ENCODE peak calls at places on chromosomes 11 and 22, in seven cellular contexts. H is CD8-positive, alpha-beta T cell; P is endothelial cell; F is neural crest cell; X is astrocyte of the spinal cord; L is dorsolateral prefrontal cortex; K is brain microvascular endothelial cell. V is an unnamed sample.

GRCh38 chr22:39348909-39349505 is 784 bp upstream of the SYNGR1 start:
- DNase-seq in H (peak), P (no peak), F (no peak), X (no peak), L (no peak), K (no peak), V (no peak)

GRCh38 chr11:12388171-12388570 is 10.8 kb downstream of the PARVA start:
- DNase-seq in H (no peak), P (no peak), F (no peak), X (no peak), L (no peak), K (no peak), V (no peak)

GRCh38 chr11:57167125-57167839 is 14.5 kb upstream of the LRRC55 start:
- DNase-seq in H (no peak), P (no peak), F (no peak), X (no peak), L (no peak), K (no peak), V (no peak)

GRCh38 chr11:2929880-2930704 is 872 bp upstream of the PHLDA2 start:
- DNase-seq in H (no peak), P (peak), F (no peak), X (peak), L (no peak), K (peak), V (peak)

GRCh38 chr11:12141283-12141682 is 30.9 kb downstream of the MICAL2 start:
- DNase-seq in H (no peak), P (no peak), F (no peak), X (no peak), L (no peak), K (no peak), V (no peak)

GRCh38 chr22:24965822-24966626 is 13.5 kb downstream of the KIAA1671 start:
- DNase-seq in H (no peak), P (no peak), F (no peak), X (peak), L (no peak), K (no peak), V (peak)

GRCh38 chr11:65851083-65851579 is 6.8 kb downstream of the CFL1 start:
- DNase-seq in H (no peak), P (no peak), F (peak), X (no peak), L (no peak), K (no peak), V (no peak)

GRCh38 chr11:69376155-69377028 is 82.4 kb downstream of the MYEOV start:
- DNase-seq in H (no peak), P (no peak), F (no peak), X (no peak), L (no peak), K (no peak), V (no peak)

GRCh38 chr11:47466701-47467250 is 17.8 kb upstream of the RAPSN start:
- DNase-seq in H (no peak), P (peak), F (no peak), X (peak), L (peak), K (peak), V (no peak)

GRCh38 chr11:3205261-3206127 is 13.1 kb downstream of the MRGPRG start:
- DNase-seq in H (no peak), P (no peak), F (no peak), X (no peak), L (no peak), K (no peak), V (no peak)

GRCh38 chr11:3671334-3672254 is at the start of gene CHRNA10:
- DNase-seq in H (no peak), P (no peak), F (no peak), X (no peak), L (no peak), K (no peak), V (no peak)

GRCh38 chr22:37044634-37045625 is 6.6 kb upstream of the KCTD17 start:
- DNase-seq in H (no peak), P (no peak), F (no peak), X (no peak), L (no peak), K (no peak), V (no peak)

GRCh38 chr22:45781941-45782340 is 110.3 kb downstream of the ATXN10 start:
- DNase-seq in H (no peak), P (no peak), F (no peak), X (no peak), L (no peak), K (no peak), V (no peak)

GRCh38 chr22:22408731-22409696 is 99.5 kb downstream of the ZNF280B start:
- DNase-seq in H (no peak), P (peak), F (peak), X (no peak), L (no peak), K (peak), V (peak)

GRCh38 chr11:112219476-112220232 is 6.6 kb upstream of the PTS start:
- DNase-seq in H (peak), P (peak), F (peak), X (peak), L (peak), K (peak), V (peak)

GRCh38 chr11:57781529-57781943 is 19.9 kb downstream of the CTNND1 start:
- DNase-seq in H (no peak), P (no peak), F (no peak), X (no peak), L (no peak), K (no peak), V (peak)

GRCh38 chr11:134644489-134645456 is 232.7 kb upstream of the B3GAT1 start:
- DNase-seq in H (no peak), P (no peak), F (no peak), X (no peak), L (no peak), K (no peak), V (no peak)

GRCh38 chr11:103806130-103806900 is 230.1 kb upstream of the DDI1 start:
- DNase-seq in H (no peak), P (no peak), F (no peak), X (peak), L (no peak), K (peak), V (peak)

GRCh38 chr22:38317995-38318715 is 922 bp upstream of the CSNK1E start:
- DNase-seq in H (no peak), P (peak), F (peak), X (peak), L (no peak), K (peak), V (peak)

GRCh38 chr11:32448232-32448631 is 12.9 kb upstream of the WT1 start:
- DNase-seq in H (no peak), P (peak), F (peak), X (no peak), L (no peak), K (no peak), V (no peak)
- TF ChIP-seq CTCF in H (no peak), P (no peak), F (peak), X (peak), L (no peak), K (peak), V (no peak)

GRCh38 chr22:19554834-19555404 is 30.7 kb upstream of the CLDN5 start:
- DNase-seq in H (no peak), P (peak), F (no peak), X (peak), L (no peak), K (peak), V (peak)
- TF ChIP-seq CTCF in H (no peak), P (peak), F (peak), X (peak), L (no peak), K (peak), V (no peak)

DNA sequence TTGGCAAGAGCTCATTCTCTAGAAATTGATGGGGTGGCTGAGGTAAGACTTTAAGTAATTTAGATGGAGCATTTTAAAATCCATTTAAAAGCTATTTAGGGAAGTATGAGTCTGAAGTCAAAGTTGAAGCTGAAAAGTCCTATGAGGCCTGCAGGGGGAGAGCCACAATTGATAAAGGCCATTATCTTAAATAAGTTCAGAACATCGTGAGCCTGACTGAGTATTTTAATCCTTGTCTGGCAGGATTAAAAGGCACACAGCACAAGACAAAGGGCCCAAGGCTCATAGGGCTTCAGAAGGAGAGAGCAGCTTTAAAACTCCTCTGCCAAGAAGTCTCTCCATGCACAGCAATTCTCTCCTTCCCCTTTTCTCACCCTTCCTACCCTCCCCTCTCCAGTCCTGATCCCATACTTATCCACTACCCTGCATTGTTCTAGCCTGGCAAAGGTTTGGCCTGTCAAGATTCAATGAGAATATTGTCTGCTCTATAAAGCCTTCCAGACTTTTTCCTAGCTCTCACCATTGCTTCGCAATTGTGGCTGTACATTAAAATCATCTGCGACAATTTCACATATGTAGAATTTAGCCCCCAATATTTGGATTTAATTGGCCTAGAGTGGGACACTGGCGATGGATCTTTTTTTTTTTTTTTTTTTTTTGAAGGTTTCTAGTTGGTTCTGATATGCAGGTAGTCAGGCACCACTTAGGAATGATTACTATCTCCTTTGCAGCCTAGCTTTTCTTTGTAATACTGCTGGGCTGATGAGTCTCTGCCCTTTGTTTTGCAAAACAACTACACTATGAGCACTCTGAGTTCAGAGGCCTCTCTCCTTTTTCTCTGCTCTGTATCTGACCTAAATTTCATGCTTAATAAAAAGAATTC is 1312.8 kb downstream of the FAM181B start:
- DNase-seq in H (no peak), P (no peak), F (no peak), X (no peak), L (no peak), K (no peak), V (no peak)
- TF ChIP-seq CTCF in H (no peak), P (no peak), F (peak), X (no peak), L (no peak), K (no peak), V (no peak)

GRCh38 chr22:23591846-23592245 is 11.8 kb upstream of the IGLL1 start:
- DNase-seq in H (no peak), P (no peak), F (no peak), X (no peak), L (no peak), K (no peak), V (no peak)

GRCh38 chr22:23591203-23591791 is 11.2 kb upstream of the IGLL1 start:
- DNase-seq in H (peak), P (peak), F (peak), X (peak), L (peak), K (peak), V (peak)
- TF ChIP-seq CTCF in H (peak), P (peak), F (peak), X (peak), L (peak), K (peak), V (peak)

GRCh38 chr11:6438979-6439571 is 1.7 kb downstream of the HPX start:
- DNase-seq in H (peak), P (peak), F (peak), X (peak), L (peak), K (peak), V (peak)
- TF ChIP-seq CTCF in H (peak), P (peak), F (peak), X (peak), L (peak), K (peak), V (peak)

GRCh38 chr11:17771841-17772401 is 37.3 kb downstream of the KCNC1 start:
- DNase-seq in H (no peak), P (no peak), F (no peak), X (no peak), L (no peak), K (no peak), V (no peak)

GRCh38 chr11:17771415-17771814 is 36.8 kb downstream of the KCNC1 start:
- DNase-seq in H (no peak), P (no peak), F (no peak), X (no peak), L (no peak), K (no peak), V (no peak)

GRCh38 chr11:17770048-17770652 is 35.6 kb downstream of the KCNC1 start:
- DNase-seq in H (no peak), P (no peak), F (no peak), X (no peak), L (no peak), K (no peak), V (peak)

GRCh38 chr11:17769218-17769617 is 34.6 kb downstream of the KCNC1 start:
- DNase-seq in H (no peak), P (no peak), F (no peak), X (no peak), L (no peak), K (no peak), V (no peak)

DNA sequence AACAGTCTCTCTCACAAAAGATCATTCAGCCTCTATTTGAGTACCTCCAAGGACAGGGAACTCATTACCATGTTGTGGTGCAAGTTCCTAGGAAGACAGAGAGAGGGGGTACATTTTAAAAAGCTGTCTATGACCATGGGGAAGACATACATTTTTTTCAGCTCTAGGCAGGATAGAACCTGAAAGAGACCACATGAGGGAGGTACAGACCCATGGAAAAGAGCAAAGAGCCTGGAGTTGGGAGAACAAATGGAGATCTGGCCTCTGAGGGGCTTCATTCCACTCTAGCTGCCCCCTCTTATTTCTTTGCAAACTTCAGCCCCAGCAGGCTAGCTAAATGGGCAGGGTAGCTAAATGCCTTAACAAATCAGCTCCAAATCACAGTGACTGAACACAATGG is 36.3 kb downstream of the KCNC1 start:
- DNase-seq in H (no peak), P (no peak), F (no peak), X (no peak), L (no peak), K (no peak), V (no peak)
- TF ChIP-seq CTCF in H (no peak), P (no peak), F (no peak), X (peak), L (no peak), K (peak), V (no peak)

DNA sequence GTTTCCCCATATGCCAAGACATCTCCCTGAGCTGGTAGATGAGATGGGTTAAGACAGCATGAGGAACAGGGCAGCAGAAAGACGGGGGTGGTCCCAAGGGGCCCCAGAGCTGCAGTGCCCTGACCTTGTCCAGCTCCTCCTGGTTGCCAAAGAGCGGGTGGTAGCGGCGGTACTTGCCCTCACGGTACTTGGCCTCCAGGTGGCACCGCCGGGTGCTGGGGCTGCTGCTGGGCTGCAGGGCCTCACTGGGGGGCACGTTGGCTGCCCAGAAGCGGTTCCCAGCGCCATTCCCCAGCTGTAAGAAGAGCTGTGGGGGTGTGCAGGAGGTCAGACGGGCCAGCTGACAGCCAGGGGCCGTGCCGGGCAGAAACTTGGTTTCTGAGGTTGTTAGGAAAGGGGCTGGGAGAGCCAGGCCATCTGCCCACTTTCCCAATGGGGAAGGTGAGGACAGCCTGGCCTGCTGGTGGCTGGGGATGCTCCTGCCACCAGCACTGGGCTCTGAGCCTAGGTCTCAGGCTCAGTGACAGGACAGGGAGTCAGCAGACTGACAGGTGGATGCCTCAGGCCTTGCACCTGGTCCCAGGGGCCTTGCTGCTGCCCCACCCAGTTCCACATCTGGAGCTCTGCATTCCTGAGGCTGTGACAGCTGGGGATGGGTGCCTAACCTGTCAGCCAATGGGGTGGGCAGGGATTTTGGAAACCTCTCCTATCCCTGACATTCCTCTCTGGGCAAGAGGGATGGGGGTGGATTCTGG is 30.0 kb upstream of the PDE2A start:
- DNase-seq in H (no peak), P (no peak), F (no peak), X (no peak), L (no peak), K (no peak), V (no peak)
- TF ChIP-seq CTCF in H (no peak), P (no peak), F (no peak), X (no peak), L (no peak), K (peak), V (no peak)

GRCh38 chr11:19512621-19513020 is 200.0 kb upstream of the NAV2 start:
- DNase-seq in H (no peak), P (no peak), F (no peak), X (no peak), L (no peak), K (no peak), V (no peak)

GRCh38 chr11:19511066-19511412 is 201.6 kb upstream of the NAV2 start:
- DNase-seq in H (no peak), P (no peak), F (no peak), X (no peak), L (no peak), K (no peak), V (no peak)

GRCh38 chr11:19511413-19512183 is 201.0 kb upstream of the NAV2 start:
- DNase-seq in H (no peak), P (no peak), F (no peak), X (peak), L (peak), K (no peak), V (no peak)

GRCh38 chr11:19510468-19510867 is 202.2 kb upstream of the NAV2 start:
- DNase-seq in H (no peak), P (no peak), F (no peak), X (no peak), L (no peak), K (no peak), V (no peak)

GRCh38 chr11:19513253-19513652 is 199.4 kb upstream of the NAV2 start:
- DNase-seq in H (no peak), P (no peak), F (no peak), X (no peak), L (no peak), K (no peak), V (no peak)
- TF ChIP-seq CTCF in H (no peak), P (no peak), F (no peak), X (no peak), L (no peak), K (no peak), V (no peak)